ENCODE peak calls at places on chromosomes 2 and 18, in five cellular contexts. P is endodermal cell, E is cardiac fibroblast, B is fibroblast of mammary gland, U is SK-N-SH. M is an unnamed sample.

GRCh38 chr2:191041418-191042161 is 27.6 kb upstream of the STAT1 start:
- DNase-seq in B (peak), P (peak), U (no peak), E (peak), M (peak)

GRCh38 chr2:107627164-107627563 is 199.5 kb upstream of the RGPD4 start:
- DNase-seq in U (no peak), P (no peak), E (no peak), B (no peak), M (no peak)

GRCh38 chr2:177239934-177240600 is 24.5 kb downstream of the NFE2L2 start:
- DNase-seq in B (peak), E (peak), P (no peak), U (no peak), M (no peak)

GRCh38 chr2:111191877-111192276 is 71.2 kb downstream of the BCL2L11 start:
- DNase-seq in B (no peak), P (peak), E (no peak), U (no peak), M (no peak)

GRCh38 chr2:72263043-72263780 is 115.5 kb upstream of the CYP26B1 start:
- DNase-seq in E (no peak), U (no peak), P (no peak), B (no peak), M (no peak)

GRCh38 chr2:63652063-63652985 is 63.6 kb downstream of the MDH1 start:
- DNase-seq in U (no peak), E (no peak), B (no peak), P (no peak), M (no peak)

GRCh38 chr2:30185175-30185574 is 38.4 kb downstream of the YPEL5 start:
- DNase-seq in E (peak), P (no peak), B (peak), U (no peak), M (no peak)

GRCh38 chr2:3299130-3299529 is 78.5 kb downstream of the EIPR1 start:
- DNase-seq in E (no peak), U (no peak), B (no peak), P (no peak), M (no peak)

GRCh38 chr2:177767768-177768167 is 304.8 kb downstream of the PDE11A start:
- DNase-seq in U (no peak), P (no peak), E (no peak), B (no peak), M (no peak)

GRCh38 chr2:10009811-10010781 is 33.3 kb upstream of the KLF11 start:
- DNase-seq in P (no peak), E (peak), U (peak), B (peak), M (no peak)

GRCh38 chr18:45739848-45740247 is 15.9 kb downstream of the SLC14A1 start:
- DNase-seq in U (no peak), B (no peak), P (no peak), E (no peak), M (no peak)

GRCh38 chr2:54954705-54955357 is 95.4 kb downstream of the RTN4 start:
- DNase-seq in E (no peak), B (peak), P (no peak), U (peak), M (no peak)

GRCh38 chr18:80154293-80154692 is 45.2 kb downstream of the ADNP2 start:
- DNase-seq in U (no peak), E (peak), B (peak), P (peak), M (peak)

GRCh38 chr18:10526211-10526949 is 553 bp downstream of the NAPG start:
- DNase-seq in B (peak), E (peak), P (peak), U (peak), M (peak)

GRCh38 chr2:43221660-43222471 is 4.5 kb downstream of the ZFP36L2 start:
- DNase-seq in E (peak), U (peak), P (peak), B (peak), M (peak)

GRCh38 chr2:19435815-19436214 is 77.4 kb upstream of the OSR1 start:
- DNase-seq in B (peak), E (peak), U (peak), P (no peak), M (no peak)

DNA sequence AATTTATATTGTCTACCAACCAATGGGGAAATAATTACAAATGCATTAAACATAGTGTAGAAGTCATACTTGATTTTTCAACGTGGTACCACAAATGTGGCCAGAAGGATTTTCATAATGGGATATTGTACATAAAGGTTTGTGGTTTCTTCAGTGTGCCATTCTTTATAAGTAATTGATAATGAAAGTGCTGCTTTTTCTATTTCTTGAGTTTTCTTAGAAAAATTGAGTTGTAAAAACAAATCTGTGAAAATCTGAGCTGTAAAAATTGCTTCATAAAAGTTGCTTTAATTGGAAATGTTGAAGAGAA is 103.6 kb downstream of the KYNU start:
- DNase-seq in E (no peak), P (no peak), U (no peak), B (no peak), M (no peak)
- H3K4me3 ChIP-seq in E (no peak), P (no peak), U (no peak), B (no peak), M (no peak)

GRCh38 chr18:77100751-77101355 is 31.7 kb downstream of the MBP start:
- DNase-seq in P (no peak), U (no peak), B (peak), E (peak), M (no peak)
- H3K4me3 ChIP-seq in P (no peak), U (no peak), B (no peak), E (no peak), M (no peak)

DNA sequence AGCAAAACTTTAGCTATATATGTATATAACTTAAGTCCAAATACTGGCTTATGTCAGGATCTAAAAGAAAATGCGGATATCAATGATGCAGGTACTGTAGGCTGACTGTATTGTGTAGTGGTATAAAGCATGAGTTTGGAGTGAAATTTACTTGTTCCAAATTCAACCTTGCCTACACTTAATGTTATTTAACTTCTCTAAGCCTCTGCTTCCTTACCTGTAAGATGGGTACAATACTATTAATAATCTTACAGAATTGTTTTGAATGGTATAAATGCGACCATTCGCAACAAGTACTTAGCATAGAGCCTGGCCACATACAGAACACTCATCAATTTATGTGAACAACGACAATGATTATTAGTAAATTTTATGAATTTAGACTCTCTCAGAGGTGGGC is 62.4 kb downstream of the SPRED2 start:
- DNase-seq in E (no peak), U (no peak), B (no peak), P (no peak), M (no peak)
- H3K4me3 ChIP-seq in E (no peak), U (no peak), B (no peak), P (no peak), M (no peak)

DNA sequence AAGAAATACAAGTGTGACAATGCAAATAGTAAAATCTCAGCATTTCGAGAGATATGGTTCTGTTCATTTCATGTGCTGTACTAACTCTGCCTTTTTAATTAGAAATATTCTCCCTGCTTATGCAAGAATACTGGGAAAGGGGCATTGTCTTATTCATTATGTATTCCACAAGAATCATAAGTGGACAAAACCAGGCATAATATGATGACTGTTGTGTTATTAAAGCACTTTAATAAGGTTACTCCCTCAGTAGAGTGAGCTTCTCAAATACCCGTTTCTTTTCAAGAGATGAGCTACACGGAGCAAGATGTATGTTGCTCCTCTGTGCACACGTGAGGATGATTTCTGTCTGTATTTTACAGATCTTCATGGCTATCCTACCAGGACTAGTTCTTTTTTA is 638.7 kb upstream of the FANCL start:
- DNase-seq in E (no peak), B (no peak), P (no peak), U (no peak), M (no peak)
- H3K4me3 ChIP-seq in E (no peak), B (no peak), P (no peak), U (no peak), M (no peak)

DNA sequence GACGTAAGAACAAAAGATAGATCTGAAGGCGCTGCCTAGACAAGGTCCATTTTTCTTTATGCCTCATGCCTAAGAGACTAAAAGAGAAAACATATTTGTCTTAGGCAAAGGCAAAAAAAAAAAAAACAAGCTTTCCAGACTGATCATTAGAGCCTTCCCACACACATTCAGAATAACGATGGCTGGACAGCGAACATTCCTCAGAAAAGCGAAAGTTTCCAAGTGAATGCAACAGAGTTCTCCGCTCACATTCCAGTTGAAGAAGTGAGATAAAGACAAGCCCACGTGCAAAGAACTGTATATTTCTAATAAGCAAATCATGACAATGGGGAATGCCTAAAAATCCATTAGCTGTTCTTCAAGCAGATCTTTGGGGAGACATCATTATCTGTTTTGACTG is 347.9 kb downstream of the METTL4 start:
- DNase-seq in U (no peak), E (peak), P (no peak), B (peak), M (no peak)
- H3K4me3 ChIP-seq in U (no peak), E (peak), P (no peak), B (no peak), M (no peak)

DNA sequence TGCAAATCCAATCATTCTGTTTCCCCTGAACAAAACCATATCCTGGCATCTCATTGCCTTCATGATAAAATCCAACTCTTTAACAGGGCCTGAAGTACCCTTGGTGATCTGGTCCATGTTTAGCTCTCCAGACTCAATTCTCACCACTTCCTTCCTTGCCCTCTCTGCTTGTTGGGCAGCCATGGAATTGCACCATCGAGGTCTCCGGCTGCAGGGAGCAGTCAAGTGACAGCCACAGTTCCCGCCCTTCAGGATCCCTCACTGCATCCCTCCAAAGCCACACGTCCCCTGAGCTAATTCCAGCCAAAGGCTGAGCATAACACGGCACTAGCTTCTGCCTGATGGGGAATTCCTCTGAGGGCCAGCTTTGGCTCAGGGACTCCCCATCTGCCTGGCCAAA is 47.4 kb upstream of the SLC1A4 start:
- DNase-seq in U (no peak), P (no peak), B (no peak), E (no peak), M (no peak)
- H3K4me3 ChIP-seq in U (no peak), P (no peak), B (no peak), E (no peak), M (no peak)

GRCh38 chr18:13381907-13382682 is 163.5 kb downstream of the LDLRAD4 start:
- DNase-seq in E (peak), B (peak), U (peak), P (no peak), M (no peak)
- H3K4me3 ChIP-seq in E (no peak), B (peak), U (no peak), P (no peak), M (no peak)

GRCh38 chr2:77520981-77521380 is 1.2 kb downstream of the LRRTM4 start:
- DNase-seq in E (no peak), B (no peak), P (no peak), U (peak), M (no peak)
- H3K4me3 ChIP-seq in E (no peak), B (no peak), P (peak), U (peak), M (no peak)